ENCODE peak calls at places on chromosomes 11 and 22, in six cellular contexts. One of them, this sample, is unnamed.

GRCh38 chr11:2987881-2988280 is 4.2 kb downstream of the NAP1L4 start:
- DNase-seq in thoracic aorta: no peak
- DNase-seq in T-helper 2 cell: no peak
- DNase-seq in NCI-H1417: no peak
- DNase-seq in stimulated activated CD4-positive, alpha-beta T cell treated with anti-CD3 and anti-CD28 coated beads, TNF-alpha, amount 100 ng/mL, for 1 hour: no peak
- DNase-seq in cardiac fibroblast: no peak
- DNase-seq in this sample: no peak

GRCh38 chr11:63212742-63213141 is 30.7 kb downstream of the SLC22A25 start:
- DNase-seq in thoracic aorta: no peak
- DNase-seq in T-helper 2 cell: no peak
- DNase-seq in NCI-H1417: no peak
- DNase-seq in stimulated activated CD4-positive, alpha-beta T cell treated with anti-CD3 and anti-CD28 coated beads, TNF-alpha, amount 100 ng/mL, for 1 hour: no peak
- DNase-seq in cardiac fibroblast: peak; percentile 25
- DNase-seq in this sample: peak; percentile 34

GRCh38 chr22:35205141-35205775 is 52.0 kb upstream of the HMGXB4 start:
- DNase-seq in thoracic aorta: no peak
- DNase-seq in T-helper 2 cell: no peak
- DNase-seq in NCI-H1417: peak; percentile 5
- DNase-seq in stimulated activated CD4-positive, alpha-beta T cell treated with anti-CD3 and anti-CD28 coated beads, TNF-alpha, amount 100 ng/mL, for 1 hour: no peak
- DNase-seq in cardiac fibroblast: peak; percentile 8
- DNase-seq in this sample: no peak

GRCh38 chr11:11866203-11866602 is 24.4 kb downstream of the USP47 start:
- DNase-seq in thoracic aorta: no peak
- DNase-seq in T-helper 2 cell: no peak
- DNase-seq in NCI-H1417: no peak
- DNase-seq in stimulated activated CD4-positive, alpha-beta T cell treated with anti-CD3 and anti-CD28 coated beads, TNF-alpha, amount 100 ng/mL, for 1 hour: no peak
- DNase-seq in cardiac fibroblast: no peak
- DNase-seq in this sample: no peak

GRCh38 chr11:134730096-134730495 is 318.1 kb upstream of the B3GAT1 start:
- DNase-seq in thoracic aorta: no peak
- DNase-seq in T-helper 2 cell: no peak
- DNase-seq in NCI-H1417: no peak
- DNase-seq in stimulated activated CD4-positive, alpha-beta T cell treated with anti-CD3 and anti-CD28 coated beads, TNF-alpha, amount 100 ng/mL, for 1 hour: no peak
- DNase-seq in cardiac fibroblast: no peak
- DNase-seq in this sample: no peak

GRCh38 chr11:1272531-1272930 is 36.9 kb downstream of the TOLLIP start:
- DNase-seq in thoracic aorta: no peak
- DNase-seq in T-helper 2 cell: no peak
- DNase-seq in NCI-H1417: no peak
- DNase-seq in stimulated activated CD4-positive, alpha-beta T cell treated with anti-CD3 and anti-CD28 coated beads, TNF-alpha, amount 100 ng/mL, for 1 hour: no peak
- DNase-seq in cardiac fibroblast: no peak
- DNase-seq in this sample: no peak

GRCh38 chr11:26011474-26011873 is 320.5 kb upstream of the ANO3 start:
- DNase-seq in thoracic aorta: no peak
- DNase-seq in T-helper 2 cell: no peak
- DNase-seq in NCI-H1417: no peak
- DNase-seq in stimulated activated CD4-positive, alpha-beta T cell treated with anti-CD3 and anti-CD28 coated beads, TNF-alpha, amount 100 ng/mL, for 1 hour: no peak
- DNase-seq in cardiac fibroblast: no peak
- DNase-seq in this sample: no peak

GRCh38 chr11:72141066-72141465 is 5.5 kb downstream of the FOLR3 start:
- DNase-seq in thoracic aorta: no peak
- DNase-seq in T-helper 2 cell: no peak
- DNase-seq in NCI-H1417: no peak
- DNase-seq in stimulated activated CD4-positive, alpha-beta T cell treated with anti-CD3 and anti-CD28 coated beads, TNF-alpha, amount 100 ng/mL, for 1 hour: no peak
- DNase-seq in cardiac fibroblast: peak; percentile 47
- DNase-seq in this sample: peak; percentile 97

GRCh38 chr22:35065183-35065582 is 775 bp upstream of the ISX start:
- DNase-seq in thoracic aorta: no peak
- DNase-seq in T-helper 2 cell: no peak
- DNase-seq in NCI-H1417: no peak
- DNase-seq in stimulated activated CD4-positive, alpha-beta T cell treated with anti-CD3 and anti-CD28 coated beads, TNF-alpha, amount 100 ng/mL, for 1 hour: no peak
- DNase-seq in cardiac fibroblast: no peak
- DNase-seq in this sample: no peak

GRCh38 chr11:57648791-57649735 is 649 bp downstream of the YPEL4 start:
- DNase-seq in thoracic aorta: no peak
- DNase-seq in T-helper 2 cell: no peak
- DNase-seq in NCI-H1417: peak; percentile 37
- DNase-seq in stimulated activated CD4-positive, alpha-beta T cell treated with anti-CD3 and anti-CD28 coated beads, TNF-alpha, amount 100 ng/mL, for 1 hour: no peak
- DNase-seq in cardiac fibroblast: peak; percentile 38
- DNase-seq in this sample: peak; percentile 54

GRCh38 chr11:65141896-65142494 is 7.7 kb upstream of the SYVN1 start:
- DNase-seq in thoracic aorta: no peak
- DNase-seq in T-helper 2 cell: no peak
- DNase-seq in NCI-H1417: no peak
- DNase-seq in stimulated activated CD4-positive, alpha-beta T cell treated with anti-CD3 and anti-CD28 coated beads, TNF-alpha, amount 100 ng/mL, for 1 hour: no peak
- DNase-seq in cardiac fibroblast: no peak
- DNase-seq in this sample: no peak

GRCh38 chr11:77065878-77066228 is 918 bp upstream of the CAPN5 start:
- DNase-seq in thoracic aorta: no peak
- DNase-seq in T-helper 2 cell: no peak
- DNase-seq in NCI-H1417: no peak
- DNase-seq in stimulated activated CD4-positive, alpha-beta T cell treated with anti-CD3 and anti-CD28 coated beads, TNF-alpha, amount 100 ng/mL, for 1 hour: no peak
- DNase-seq in cardiac fibroblast: peak; percentile 78
- DNase-seq in this sample: peak; percentile 59

This sample was measured in EH.